ENCODE peak calls at places on chromosomes 6 and 20, in five cellular contexts. X, P, Q, R and J are unnamed samples.

GRCh38 chr6:19399406-19399805 is 437.8 kb upstream of the ID4 start:
- DNase-seq in X (no peak), P (no peak), Q (no peak), R (peak; percentile 22), J (no peak)

GRCh38 chr6:125867483-125867935 is 76.7 kb downstream of the NCOA7 start:
- DNase-seq in X (no peak), P (no peak), Q (no peak), R (peak; percentile 84), J (peak; percentile 24)

GRCh38 chr6:36755435-36756348 is 58.1 kb downstream of the RAB44 start:
- DNase-seq in X (peak; percentile 91), P (no peak), Q (no peak), R (peak; percentile 72), J (peak; percentile 40)

GRCh38 chr6:44166116-44166515 is 7.5 kb downstream of the CAPN11 start:
- DNase-seq in X (no peak), P (no peak), Q (no peak), R (no peak), J (no peak)

GRCh38 chr6:129312865-129313264 is 397.1 kb downstream of the ARHGAP18 start:
- DNase-seq in X (no peak), P (no peak), Q (no peak), R (peak; percentile 78), J (no peak)

GRCh38 chr6:43203718-43204095 is 21.7 kb downstream of the CUL9 start:
- DNase-seq in X (no peak), P (no peak), Q (no peak), R (no peak), J (no peak)

GRCh38 chr6:83432626-83433025 is 1.8 kb upstream of the ME1 start:
- DNase-seq in X (no peak), P (no peak), Q (no peak), R (peak; percentile 11), J (no peak)

GRCh38 chr6:145508107-145508506 is 227.2 kb downstream of the EPM2A start:
- DNase-seq in X (no peak), P (no peak), Q (no peak), R (no peak), J (no peak)

GRCh38 chr20:52622086-52622485 is 350.1 kb upstream of the TSHZ2 start:
- DNase-seq in X (no peak), P (no peak), Q (no peak), R (no peak), J (no peak)

GRCh38 chr20:48478806-48479550 is 348.8 kb downstream of the PREX1 start:
- DNase-seq in X (no peak), P (no peak), Q (no peak), R (no peak), J (no peak)

GRCh38 chr20:40233401-40233800 is 455.6 kb downstream of the MAFB start:
- DNase-seq in X (no peak), P (no peak), Q (no peak), R (no peak), J (no peak)

GRCh38 chr6:21738180-21739094 is 144.9 kb downstream of the SOX4 start:
- DNase-seq in X (no peak), P (no peak), Q (peak; percentile 27), R (peak; percentile 44), J (no peak)

GRCh38 chr6:153044295-153044694 is 41.8 kb upstream of the MTRF1L start:
- DNase-seq in X (no peak), P (no peak), Q (no peak), R (no peak), J (no peak)

GRCh38 chr6:44036196-44036595 is 91.1 kb downstream of the MRPL14 start:
- DNase-seq in X (no peak), P (no peak), Q (no peak), R (no peak), J (no peak)

DNA sequence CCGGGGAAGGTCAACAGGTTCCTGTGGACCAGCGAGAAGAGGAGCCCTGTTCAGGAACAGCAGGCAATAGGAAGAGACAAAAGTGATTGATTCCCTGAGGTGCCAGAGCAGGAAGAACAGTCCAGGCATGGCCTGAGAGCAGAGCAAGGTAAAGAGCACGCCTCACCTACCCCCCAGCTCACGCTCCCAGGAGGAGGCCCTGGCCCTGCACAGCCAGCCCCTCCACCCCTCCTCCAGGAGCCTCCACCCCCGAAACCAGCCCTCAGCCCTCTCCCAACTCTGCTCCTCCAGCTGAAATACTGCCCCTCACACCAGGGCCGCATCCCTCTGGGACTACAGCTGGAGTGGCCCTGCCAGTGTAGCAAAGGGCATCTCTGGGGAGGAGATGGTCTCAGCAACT is 181.9 kb upstream of the QKI start:
- DNase-seq in X (no peak), P (no peak), Q (no peak), R (no peak), J (no peak)
- TF ChIP-seq MXI1 in X (no peak), P (no peak), Q (no peak), R (no peak), J (no peak)

GRCh38 chr20:50445367-50446151 is 64.6 kb upstream of the PTPN1 start:
- DNase-seq in X (no peak), P (no peak), Q (no peak), R (no peak), J (no peak)
- TF ChIP-seq MXI1 in X (no peak), P (no peak), Q (no peak), R (no peak), J (no peak)

DNA sequence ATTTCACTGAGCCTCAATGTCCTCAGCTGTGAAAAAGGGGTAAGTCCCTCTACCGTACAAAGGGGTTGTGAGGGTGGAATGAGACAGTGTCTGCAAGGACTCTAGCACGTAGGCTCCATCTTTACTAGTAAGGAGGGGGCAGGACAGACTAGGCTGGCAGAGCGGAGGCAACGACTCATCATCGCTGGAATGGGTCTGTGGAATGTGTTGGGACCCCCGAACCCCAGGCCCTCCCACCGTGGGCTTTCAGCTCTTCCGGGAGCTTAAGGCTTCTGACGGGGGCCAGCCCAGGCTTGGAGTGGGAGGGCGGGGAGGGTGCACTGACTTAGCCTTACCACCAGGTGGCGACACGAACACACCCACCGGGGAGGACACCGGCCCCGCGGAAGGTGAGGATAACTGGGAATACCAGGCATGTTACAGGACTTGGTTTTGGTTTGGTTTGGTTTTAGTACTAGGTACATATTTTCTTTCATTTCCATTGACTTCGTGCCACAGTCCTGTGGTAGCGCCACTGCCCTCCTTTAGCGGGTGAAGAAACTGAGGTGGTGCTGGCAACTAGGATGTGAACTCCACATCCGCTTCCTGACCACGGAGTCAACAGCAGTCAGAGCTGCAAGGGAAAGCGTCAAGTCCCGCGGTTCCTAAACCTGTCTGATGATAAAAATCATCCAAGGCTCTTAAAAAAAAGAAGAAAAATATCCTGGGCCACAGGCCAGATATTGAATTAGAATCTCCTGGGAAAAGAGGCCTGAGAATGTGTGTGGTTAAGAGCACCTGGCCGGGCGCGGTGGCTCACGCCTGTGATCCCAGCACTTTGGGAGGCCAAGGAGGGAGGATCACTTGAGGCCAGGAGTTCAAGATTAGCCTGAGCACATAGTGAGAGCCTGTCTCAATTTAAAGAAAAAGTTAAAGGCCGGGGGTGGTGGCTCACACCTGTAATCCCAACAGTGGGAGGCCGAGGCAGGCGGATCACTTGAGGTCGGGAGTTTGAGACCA is 10.3 kb upstream of the TULP1 start:
- DNase-seq in X (peak; percentile 28), P (peak; percentile 95), Q (peak; percentile 92), R (peak; percentile 50), J (peak; percentile 59)
- TF ChIP-seq MXI1 in X (no peak), P (no peak), Q (no peak), R (no peak), J (no peak)

DNA sequence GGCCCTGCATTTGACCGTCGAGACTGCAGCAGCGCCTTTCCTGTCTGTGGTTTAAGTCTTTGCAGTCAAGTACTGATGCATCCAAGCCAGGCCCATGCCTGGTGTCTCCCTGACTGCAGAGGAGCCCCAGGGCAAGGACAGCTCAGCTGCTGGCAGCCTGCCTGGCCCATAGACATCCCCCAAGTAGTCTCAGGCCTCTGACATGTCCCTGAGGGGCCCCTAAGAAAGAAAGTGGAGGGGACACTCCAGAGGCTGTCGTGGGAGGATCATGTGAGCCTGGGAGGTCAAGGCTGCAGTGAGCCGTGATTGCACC is 18.0 kb downstream of the HRH3 start:
- DNase-seq in X (no peak), P (no peak), Q (no peak), R (peak; percentile 45), J (no peak)
- TF ChIP-seq MXI1 in X (no peak), P (no peak), Q (no peak), R (no peak), J (no peak)